ENCODE peak calls at places on chromosome 1, in seven cellular contexts. One of them, this sample, is unnamed.

GRCh38 chr1:171645553-171646336 is 6.7 kb downstream of the MYOC start:
- DNase-seq in right lobe of liver: peak; percentile 88
- DNase-seq in heart left ventricle: peak; percentile 85
- DNase-seq in breast epithelium: peak; percentile 22
- DNase-seq in IMR-90: no peak
- DNase-seq in thyroid gland: peak; percentile 16
- DNase-seq in body of pancreas: peak; percentile 18
- DNase-seq in this sample: peak; percentile 49

GRCh38 chr1:44259090-44259489 is 45.8 kb downstream of the DMAP1 start:
- DNase-seq in right lobe of liver: no peak
- DNase-seq in heart left ventricle: no peak
- DNase-seq in breast epithelium: no peak
- DNase-seq in IMR-90: no peak
- DNase-seq in thyroid gland: peak; percentile 28
- DNase-seq in body of pancreas: no peak
- DNase-seq in this sample: no peak

GRCh38 chr1:117284408-117285215 is 73.9 kb upstream of the VTCN1 start:
- DNase-seq in right lobe of liver: no peak
- DNase-seq in heart left ventricle: no peak
- DNase-seq in breast epithelium: no peak
- DNase-seq in IMR-90: peak; percentile 79
- DNase-seq in thyroid gland: no peak
- DNase-seq in body of pancreas: no peak
- DNase-seq in this sample: no peak

GRCh38 chr1:77899647-77900320 is 11.4 kb downstream of the NEXN start:
- DNase-seq in right lobe of liver: no peak
- DNase-seq in heart left ventricle: no peak
- DNase-seq in breast epithelium: no peak
- DNase-seq in IMR-90: peak; percentile 22
- DNase-seq in thyroid gland: no peak
- DNase-seq in body of pancreas: no peak
- DNase-seq in this sample: no peak

GRCh38 chr1:14742181-14742980 is 143.9 kb downstream of the KAZN start:
- DNase-seq in right lobe of liver: no peak
- DNase-seq in heart left ventricle: no peak
- DNase-seq in breast epithelium: no peak
- DNase-seq in IMR-90: peak; percentile 98
- DNase-seq in thyroid gland: no peak
- DNase-seq in body of pancreas: no peak
- DNase-seq in this sample: no peak

GRCh38 chr1:33007190-33008050 is 29.3 kb downstream of the AK2 start:
- DNase-seq in right lobe of liver: no peak
- DNase-seq in heart left ventricle: peak; percentile 38
- DNase-seq in breast epithelium: no peak
- DNase-seq in IMR-90: peak; percentile 94
- DNase-seq in thyroid gland: no peak
- DNase-seq in body of pancreas: no peak
- DNase-seq in this sample: no peak

GRCh38 chr1:84721152-84721551 is 30.9 kb upstream of the SSX2IP start:
- DNase-seq in right lobe of liver: no peak
- DNase-seq in heart left ventricle: no peak
- DNase-seq in breast epithelium: no peak
- DNase-seq in IMR-90: peak; percentile 81
- DNase-seq in thyroid gland: no peak
- DNase-seq in body of pancreas: no peak
- DNase-seq in this sample: no peak

GRCh38 chr1:177172866-177173265 is 2.1 kb downstream of the BRINP2 start:
- DNase-seq in right lobe of liver: no peak
- DNase-seq in heart left ventricle: no peak
- DNase-seq in breast epithelium: no peak
- DNase-seq in IMR-90: no peak
- DNase-seq in thyroid gland: no peak
- DNase-seq in body of pancreas: no peak
- DNase-seq in this sample: no peak

GRCh38 chr1:181264843-181265242 is 176.3 kb downstream of the IER5 start:
- DNase-seq in right lobe of liver: no peak
- DNase-seq in heart left ventricle: no peak
- DNase-seq in breast epithelium: no peak
- DNase-seq in IMR-90: no peak
- DNase-seq in thyroid gland: no peak
- DNase-seq in body of pancreas: no peak
- DNase-seq in this sample: no peak

GRCh38 chr1:154736840-154737239 is 128.9 kb upstream of the ADAR start:
- DNase-seq in right lobe of liver: no peak
- DNase-seq in heart left ventricle: no peak
- DNase-seq in breast epithelium: no peak
- DNase-seq in IMR-90: peak; percentile 80
- DNase-seq in thyroid gland: no peak
- DNase-seq in body of pancreas: no peak
- DNase-seq in this sample: no peak

GRCh38 chr1:200405273-200405672 is 4.6 kb downstream of the ZNF281 start:
- DNase-seq in right lobe of liver: no peak
- DNase-seq in heart left ventricle: no peak
- DNase-seq in breast epithelium: no peak
- DNase-seq in IMR-90: no peak
- DNase-seq in thyroid gland: no peak
- DNase-seq in body of pancreas: no peak
- DNase-seq in this sample: no peak

GRCh38 chr1:61079276-61079897 is 3.0 kb upstream of the NFIA start:
- DNase-seq in right lobe of liver: no peak
- DNase-seq in heart left ventricle: no peak
- DNase-seq in breast epithelium: no peak
- DNase-seq in IMR-90: no peak
- DNase-seq in thyroid gland: no peak
- DNase-seq in body of pancreas: peak; percentile 22
- DNase-seq in this sample: no peak

GRCh38 chr1:67710417-67710816 is 25.4 kb downstream of the GADD45A start:
- DNase-seq in right lobe of liver: no peak
- DNase-seq in heart left ventricle: peak; percentile 30
- DNase-seq in breast epithelium: no peak
- DNase-seq in IMR-90: peak; percentile 84
- DNase-seq in thyroid gland: no peak
- DNase-seq in body of pancreas: no peak
- DNase-seq in this sample: no peak

GRCh38 chr1:193355179-193355578 is 168.8 kb upstream of the B3GALT2 start:
- DNase-seq in right lobe of liver: no peak
- DNase-seq in heart left ventricle: no peak
- DNase-seq in breast epithelium: no peak
- DNase-seq in IMR-90: peak; percentile 51
- DNase-seq in thyroid gland: no peak
- DNase-seq in body of pancreas: no peak
- DNase-seq in this sample: no peak

GRCh38 chr1:7554343-7555270 is 216.5 kb upstream of the VAMP3 start:
- DNase-seq in right lobe of liver: no peak
- DNase-seq in heart left ventricle: no peak
- DNase-seq in breast epithelium: no peak
- DNase-seq in IMR-90: no peak
- DNase-seq in thyroid gland: no peak
- DNase-seq in body of pancreas: no peak
- DNase-seq in this sample: no peak

DNA sequence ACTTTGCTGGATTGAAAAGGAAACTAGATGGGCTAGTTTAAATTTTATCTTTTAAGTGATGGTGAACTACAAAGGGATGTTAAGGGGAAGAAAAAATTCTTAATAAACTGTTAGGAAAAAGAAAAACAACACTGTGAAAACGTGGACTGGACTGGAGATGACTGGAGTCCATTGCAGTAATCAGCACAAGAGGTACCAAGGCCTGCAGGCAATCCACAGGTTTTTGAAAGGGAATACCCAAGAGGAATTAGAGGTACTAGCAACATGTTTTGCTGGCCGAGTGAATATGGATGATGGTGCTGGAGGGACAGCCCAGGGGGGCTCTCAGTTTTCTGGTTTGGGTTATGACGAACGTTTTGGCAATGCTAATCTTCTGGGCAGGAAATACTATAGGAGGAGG is 39.0 kb upstream of the SLC30A10 start:
- DNase-seq in right lobe of liver: no peak
- DNase-seq in heart left ventricle: no peak
- DNase-seq in breast epithelium: no peak
- DNase-seq in IMR-90: no peak
- DNase-seq in thyroid gland: no peak
- DNase-seq in body of pancreas: no peak
- DNase-seq in this sample: no peak
- TF ChIP-seq POLR2A in right lobe of liver: no peak
- TF ChIP-seq POLR2A in heart left ventricle: no peak
- TF ChIP-seq POLR2A in breast epithelium: no peak
- TF ChIP-seq POLR2A in IMR-90: no peak
- TF ChIP-seq POLR2A in thyroid gland: no peak
- TF ChIP-seq POLR2A in body of pancreas: no peak
- TF ChIP-seq POLR2A in this sample: no peak

GRCh38 chr1:234612352-234613127 is 2.6 kb upstream of the IRF2BP2 start:
- DNase-seq in right lobe of liver: peak; percentile 92
- DNase-seq in heart left ventricle: peak; percentile 92
- DNase-seq in breast epithelium: peak; percentile 94
- DNase-seq in IMR-90: peak; percentile 99
- DNase-seq in thyroid gland: peak; percentile 89
- DNase-seq in body of pancreas: peak; percentile 92
- DNase-seq in this sample: peak; percentile 94
- TF ChIP-seq POLR2A in right lobe of liver: peak; percentile 80
- TF ChIP-seq POLR2A in heart left ventricle: no peak
- TF ChIP-seq POLR2A in breast epithelium: no peak
- TF ChIP-seq POLR2A in IMR-90: peak; percentile 69
- TF ChIP-seq POLR2A in thyroid gland: no peak
- TF ChIP-seq POLR2A in body of pancreas: no peak
- TF ChIP-seq POLR2A in this sample: no peak

GRCh38 chr1:1229770-1230169 is 2.0 kb downstream of the SDF4 start:
- DNase-seq in right lobe of liver: no peak
- DNase-seq in heart left ventricle: no peak
- DNase-seq in breast epithelium: no peak
- DNase-seq in IMR-90: no peak
- DNase-seq in thyroid gland: no peak
- DNase-seq in body of pancreas: no peak
- DNase-seq in this sample: no peak

GRCh38 chr1:1230656-1231399 is 973 bp downstream of the SDF4 start:
- DNase-seq in right lobe of liver: peak; percentile 64
- DNase-seq in heart left ventricle: no peak
- DNase-seq in breast epithelium: no peak
- DNase-seq in IMR-90: peak; percentile 77
- DNase-seq in thyroid gland: no peak
- DNase-seq in body of pancreas: no peak
- DNase-seq in this sample: no peak

GRCh38 chr1:1232224-1232800 is at the start of gene B3GALT6:
- DNase-seq in right lobe of liver: no peak
- DNase-seq in heart left ventricle: no peak
- DNase-seq in breast epithelium: no peak
- DNase-seq in IMR-90: peak; percentile 12
- DNase-seq in thyroid gland: peak; percentile 11
- DNase-seq in body of pancreas: no peak
- DNase-seq in this sample: no peak

GRCh38 chr1:1232801-1233566 is 947 bp downstream of the B3GALT6 start:
- DNase-seq in right lobe of liver: no peak
- DNase-seq in heart left ventricle: no peak
- DNase-seq in breast epithelium: no peak
- DNase-seq in IMR-90: no peak
- DNase-seq in thyroid gland: no peak
- DNase-seq in body of pancreas: peak; percentile 35
- DNase-seq in this sample: no peak

GRCh38 chr1:1231400-1232223 is at the start of gene SDF4:
- DNase-seq in right lobe of liver: peak; percentile 97
- DNase-seq in heart left ventricle: peak; percentile 97
- DNase-seq in breast epithelium: peak; percentile 97
- DNase-seq in IMR-90: peak; percentile 95
- DNase-seq in thyroid gland: peak; percentile 97
- DNase-seq in body of pancreas: peak; percentile 97
- DNase-seq in this sample: peak; percentile 94
- TF ChIP-seq POLR2A in right lobe of liver: peak; percentile 68
- TF ChIP-seq POLR2A in heart left ventricle: no peak
- TF ChIP-seq POLR2A in breast epithelium: no peak
- TF ChIP-seq POLR2A in IMR-90: peak; percentile 93
- TF ChIP-seq POLR2A in thyroid gland: no peak
- TF ChIP-seq POLR2A in body of pancreas: peak; percentile 53
- TF ChIP-seq POLR2A in this sample: no peak

GRCh38 chr1:224235819-224236493 is 52.9 kb downstream of the DEGS1 start:
- DNase-seq in right lobe of liver: no peak
- DNase-seq in heart left ventricle: no peak
- DNase-seq in breast epithelium: no peak
- DNase-seq in IMR-90: no peak
- DNase-seq in thyroid gland: no peak
- DNase-seq in body of pancreas: no peak
- DNase-seq in this sample: no peak
- TF ChIP-seq POLR2A in right lobe of liver: no peak
- TF ChIP-seq POLR2A in heart left ventricle: no peak
- TF ChIP-seq POLR2A in breast epithelium: no peak
- TF ChIP-seq POLR2A in IMR-90: no peak
- TF ChIP-seq POLR2A in thyroid gland: no peak
- TF ChIP-seq POLR2A in body of pancreas: no peak
- TF ChIP-seq POLR2A in this sample: no peak

GRCh38 chr1:51519048-51519856 is at the start of gene EPS15:
- DNase-seq in right lobe of liver: peak; percentile 95
- DNase-seq in heart left ventricle: peak; percentile 93
- DNase-seq in breast epithelium: peak; percentile 77
- DNase-seq in IMR-90: peak; percentile 67
- DNase-seq in thyroid gland: peak; percentile 89
- DNase-seq in body of pancreas: peak; percentile 87
- DNase-seq in this sample: peak; percentile 86

GRCh38 chr1:51518730-51519047 is 377 bp downstream of the EPS15 start:
- DNase-seq in right lobe of liver: peak; percentile 85
- DNase-seq in heart left ventricle: peak; percentile 51
- DNase-seq in breast epithelium: peak; percentile 55
- DNase-seq in IMR-90: peak; percentile 13
- DNase-seq in thyroid gland: peak; percentile 81
- DNase-seq in body of pancreas: peak; percentile 67
- DNase-seq in this sample: peak; percentile 28

GRCh38 chr1:51517361-51518032 is 1.6 kb downstream of the EPS15 start:
- DNase-seq in right lobe of liver: no peak
- DNase-seq in heart left ventricle: no peak
- DNase-seq in breast epithelium: no peak
- DNase-seq in IMR-90: peak; percentile 11
- DNase-seq in thyroid gland: peak; percentile 13
- DNase-seq in body of pancreas: no peak
- DNase-seq in this sample: no peak

GRCh38 chr1:51516639-51517158 is 2.4 kb downstream of the EPS15 start:
- DNase-seq in right lobe of liver: no peak
- DNase-seq in heart left ventricle: no peak
- DNase-seq in breast epithelium: no peak
- DNase-seq in IMR-90: peak; percentile 13
- DNase-seq in thyroid gland: no peak
- DNase-seq in body of pancreas: no peak
- DNase-seq in this sample: no peak

DNA sequence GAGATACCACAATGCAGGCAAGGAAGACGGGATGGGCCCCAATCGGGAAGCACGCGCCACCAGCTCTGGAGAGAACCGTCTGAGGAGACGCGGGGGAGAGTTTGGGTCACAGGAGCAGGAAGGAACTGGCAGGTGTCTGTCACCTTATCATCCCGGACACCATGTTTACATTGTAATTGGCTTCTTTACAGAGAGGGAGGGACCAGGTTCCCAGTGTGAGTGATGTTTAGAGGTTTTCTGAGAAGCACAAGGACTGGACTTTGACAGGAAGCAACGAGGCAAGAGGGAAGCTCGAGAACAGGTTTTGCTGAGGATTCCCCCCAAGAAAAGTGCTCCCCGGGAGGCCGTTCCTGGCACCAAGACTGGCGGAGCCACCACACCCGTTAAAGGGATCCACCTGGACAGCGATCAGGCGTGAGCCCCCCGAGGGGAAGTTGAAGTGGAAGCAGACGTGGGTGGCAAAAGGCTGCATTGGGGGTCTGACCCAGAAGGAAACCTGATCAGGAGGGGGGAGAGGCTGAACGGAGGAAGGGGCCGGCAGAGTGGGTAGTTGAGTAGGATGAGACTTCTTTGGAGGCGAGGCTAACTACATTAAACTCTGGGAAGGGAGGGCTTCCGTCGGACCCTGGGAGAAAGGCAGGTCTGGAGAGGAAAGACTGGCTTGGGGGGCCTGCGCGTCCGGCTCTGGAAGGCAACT is 885 bp downstream of the EPS15 start:
- DNase-seq in right lobe of liver: peak; percentile 61
- DNase-seq in heart left ventricle: peak; percentile 33
- DNase-seq in breast epithelium: peak; percentile 30
- DNase-seq in IMR-90: peak; percentile 28
- DNase-seq in thyroid gland: peak; percentile 32
- DNase-seq in body of pancreas: peak; percentile 22
- DNase-seq in this sample: peak; percentile 37
- TF ChIP-seq POLR2A in right lobe of liver: no peak
- TF ChIP-seq POLR2A in heart left ventricle: no peak
- TF ChIP-seq POLR2A in breast epithelium: no peak
- TF ChIP-seq POLR2A in IMR-90: no peak
- TF ChIP-seq POLR2A in thyroid gland: no peak
- TF ChIP-seq POLR2A in body of pancreas: no peak
- TF ChIP-seq POLR2A in this sample: no peak